ENCODE peak calls at places on chromosome 10, in ten cellular contexts. One of them, this sample, is unnamed.

GRCh38 chr10:98422182-98422581 is 7.2 kb upstream of the PYROXD2 start:
- DNase-seq in pancreas: no peak
- DNase-seq in CD4-positive, CD25-positive, alpha-beta regulatory T cell: no peak
- DNase-seq in A549: no peak
- DNase-seq in right lobe of liver: no peak
- DNase-seq in SJSA1: peak; percentile 30
- DNase-seq in neuronal stem cell: no peak
- DNase-seq in hepatocyte: no peak
- DNase-seq in lower lobe of right lung: no peak
- DNase-seq in breast epithelium: no peak
- DNase-seq in this sample: no peak

GRCh38 chr10:52706347-52707070 is 66.1 kb downstream of the MBL2 start:
- DNase-seq in pancreas: no peak
- DNase-seq in CD4-positive, CD25-positive, alpha-beta regulatory T cell: no peak
- DNase-seq in A549: no peak
- DNase-seq in right lobe of liver: no peak
- DNase-seq in SJSA1: no peak
- DNase-seq in neuronal stem cell: no peak
- DNase-seq in hepatocyte: no peak
- DNase-seq in lower lobe of right lung: no peak
- DNase-seq in breast epithelium: no peak
- DNase-seq in this sample: no peak

GRCh38 chr10:93154531-93154930 is 80.8 kb downstream of the CYP26A1 start:
- DNase-seq in pancreas: no peak
- DNase-seq in CD4-positive, CD25-positive, alpha-beta regulatory T cell: no peak
- DNase-seq in A549: no peak
- DNase-seq in right lobe of liver: no peak
- DNase-seq in SJSA1: no peak
- DNase-seq in neuronal stem cell: no peak
- DNase-seq in hepatocyte: no peak
- DNase-seq in lower lobe of right lung: no peak
- DNase-seq in breast epithelium: no peak
- DNase-seq in this sample: no peak

GRCh38 chr10:29057712-29058426 is 231.0 kb upstream of the LYZL1 start:
- DNase-seq in pancreas: no peak
- DNase-seq in CD4-positive, CD25-positive, alpha-beta regulatory T cell: no peak
- DNase-seq in A549: no peak
- DNase-seq in right lobe of liver: no peak
- DNase-seq in SJSA1: no peak
- DNase-seq in neuronal stem cell: no peak
- DNase-seq in hepatocyte: no peak
- DNase-seq in lower lobe of right lung: no peak
- DNase-seq in breast epithelium: no peak
- DNase-seq in this sample: no peak

GRCh38 chr10:17512341-17513001 is 58.1 kb upstream of the ST8SIA6 start:
- DNase-seq in pancreas: peak; percentile 44
- DNase-seq in CD4-positive, CD25-positive, alpha-beta regulatory T cell: no peak
- DNase-seq in A549: peak; percentile 91
- DNase-seq in right lobe of liver: peak; percentile 44
- DNase-seq in SJSA1: peak; percentile 92
- DNase-seq in neuronal stem cell: no peak
- DNase-seq in hepatocyte: peak; percentile 58
- DNase-seq in lower lobe of right lung: no peak
- DNase-seq in breast epithelium: peak; percentile 23
- DNase-seq in this sample: no peak

GRCh38 chr10:84329094-84329611 is 764 bp downstream of the CCSER2 start:
- DNase-seq in pancreas: no peak
- DNase-seq in CD4-positive, CD25-positive, alpha-beta regulatory T cell: peak; percentile 87
- DNase-seq in A549: peak; percentile 47
- DNase-seq in right lobe of liver: no peak
- DNase-seq in SJSA1: no peak
- DNase-seq in neuronal stem cell: peak; percentile 35
- DNase-seq in hepatocyte: peak; percentile 57
- DNase-seq in lower lobe of right lung: no peak
- DNase-seq in breast epithelium: no peak
- DNase-seq in this sample: peak; percentile 75

GRCh38 chr10:110458583-110458920 is 39.2 kb upstream of the DUSP5 start:
- DNase-seq in pancreas: no peak
- DNase-seq in CD4-positive, CD25-positive, alpha-beta regulatory T cell: no peak
- DNase-seq in A549: no peak
- DNase-seq in right lobe of liver: no peak
- DNase-seq in SJSA1: no peak
- DNase-seq in neuronal stem cell: no peak
- DNase-seq in hepatocyte: no peak
- DNase-seq in lower lobe of right lung: no peak
- DNase-seq in breast epithelium: no peak
- DNase-seq in this sample: peak; percentile 63

GRCh38 chr10:127354992-127355391 is 158.6 kb upstream of the INSYN2A start:
- DNase-seq in pancreas: no peak
- DNase-seq in CD4-positive, CD25-positive, alpha-beta regulatory T cell: no peak
- DNase-seq in A549: no peak
- DNase-seq in right lobe of liver: no peak
- DNase-seq in SJSA1: no peak
- DNase-seq in neuronal stem cell: no peak
- DNase-seq in hepatocyte: no peak
- DNase-seq in lower lobe of right lung: no peak
- DNase-seq in breast epithelium: no peak
- DNase-seq in this sample: no peak

GRCh38 chr10:22503315-22504090 is 158.2 kb downstream of the SPAG6 start:
- DNase-seq in pancreas: no peak
- DNase-seq in CD4-positive, CD25-positive, alpha-beta regulatory T cell: no peak
- DNase-seq in A549: no peak
- DNase-seq in right lobe of liver: no peak
- DNase-seq in SJSA1: no peak
- DNase-seq in neuronal stem cell: no peak
- DNase-seq in hepatocyte: no peak
- DNase-seq in lower lobe of right lung: no peak
- DNase-seq in breast epithelium: no peak
- DNase-seq in this sample: no peak

GRCh38 chr10:70931168-70931805 is 42.9 kb upstream of the PCBD1 start:
- DNase-seq in pancreas: no peak
- DNase-seq in CD4-positive, CD25-positive, alpha-beta regulatory T cell: no peak
- DNase-seq in A549: no peak
- DNase-seq in right lobe of liver: no peak
- DNase-seq in SJSA1: no peak
- DNase-seq in neuronal stem cell: no peak
- DNase-seq in hepatocyte: no peak
- DNase-seq in lower lobe of right lung: no peak
- DNase-seq in breast epithelium: no peak
- DNase-seq in this sample: no peak

GRCh38 chr10:28217848-28218247 is 85.0 kb downstream of the MPP7 start:
- DNase-seq in pancreas: no peak
- DNase-seq in CD4-positive, CD25-positive, alpha-beta regulatory T cell: peak; percentile 27
- DNase-seq in A549: no peak
- DNase-seq in right lobe of liver: no peak
- DNase-seq in SJSA1: no peak
- DNase-seq in neuronal stem cell: no peak
- DNase-seq in hepatocyte: no peak
- DNase-seq in lower lobe of right lung: no peak
- DNase-seq in breast epithelium: no peak
- DNase-seq in this sample: no peak

GRCh38 chr10:22801759-22802158 is 87.4 kb upstream of the PIP4K2A start:
- DNase-seq in pancreas: no peak
- DNase-seq in CD4-positive, CD25-positive, alpha-beta regulatory T cell: no peak
- DNase-seq in A549: no peak
- DNase-seq in right lobe of liver: no peak
- DNase-seq in SJSA1: no peak
- DNase-seq in neuronal stem cell: no peak
- DNase-seq in hepatocyte: no peak
- DNase-seq in lower lobe of right lung: no peak
- DNase-seq in breast epithelium: no peak
- DNase-seq in this sample: no peak

GRCh38 chr10:2968401-2968800 is 98.9 kb upstream of the PFKP start:
- DNase-seq in pancreas: no peak
- DNase-seq in CD4-positive, CD25-positive, alpha-beta regulatory T cell: no peak
- DNase-seq in A549: no peak
- DNase-seq in right lobe of liver: no peak
- DNase-seq in SJSA1: no peak
- DNase-seq in neuronal stem cell: no peak
- DNase-seq in hepatocyte: no peak
- DNase-seq in lower lobe of right lung: no peak
- DNase-seq in breast epithelium: no peak
- DNase-seq in this sample: no peak

GRCh38 chr10:50416181-50416824 is 165.0 kb upstream of the ASAH2 start:
- DNase-seq in pancreas: no peak
- DNase-seq in CD4-positive, CD25-positive, alpha-beta regulatory T cell: no peak
- DNase-seq in A549: peak; percentile 49
- DNase-seq in right lobe of liver: no peak
- DNase-seq in SJSA1: no peak
- DNase-seq in neuronal stem cell: no peak
- DNase-seq in hepatocyte: no peak
- DNase-seq in lower lobe of right lung: no peak
- DNase-seq in breast epithelium: no peak
- DNase-seq in this sample: no peak

GRCh38 chr10:122981066-122981464 is 864 bp downstream of the PSTK start:
- DNase-seq in pancreas: no peak
- DNase-seq in CD4-positive, CD25-positive, alpha-beta regulatory T cell: peak; percentile 38
- DNase-seq in A549: peak; percentile 67
- DNase-seq in right lobe of liver: no peak
- DNase-seq in SJSA1: no peak
- DNase-seq in neuronal stem cell: peak; percentile 8
- DNase-seq in hepatocyte: peak; percentile 46
- DNase-seq in lower lobe of right lung: no peak
- DNase-seq in breast epithelium: no peak
- DNase-seq in this sample: no peak

GRCh38 chr10:48901152-48901705 is 38.4 kb downstream of the LRRC18 start:
- DNase-seq in pancreas: no peak
- DNase-seq in CD4-positive, CD25-positive, alpha-beta regulatory T cell: no peak
- DNase-seq in A549: no peak
- DNase-seq in right lobe of liver: peak; percentile 16
- DNase-seq in SJSA1: no peak
- DNase-seq in neuronal stem cell: no peak
- DNase-seq in hepatocyte: no peak
- DNase-seq in lower lobe of right lung: no peak
- DNase-seq in breast epithelium: no peak
- DNase-seq in this sample: no peak

GRCh38 chr10:127449491-127449890 is 99.6 kb upstream of the NPS start:
- DNase-seq in pancreas: no peak
- DNase-seq in CD4-positive, CD25-positive, alpha-beta regulatory T cell: no peak
- DNase-seq in A549: no peak
- DNase-seq in right lobe of liver: no peak
- DNase-seq in SJSA1: no peak
- DNase-seq in neuronal stem cell: no peak
- DNase-seq in hepatocyte: no peak
- DNase-seq in lower lobe of right lung: no peak
- DNase-seq in breast epithelium: no peak
- DNase-seq in this sample: no peak

GRCh38 chr10:63744060-63744941 is 223.1 kb downstream of the REEP3 start:
- DNase-seq in pancreas: no peak
- DNase-seq in CD4-positive, CD25-positive, alpha-beta regulatory T cell: no peak
- DNase-seq in A549: no peak
- DNase-seq in right lobe of liver: no peak
- DNase-seq in SJSA1: no peak
- DNase-seq in neuronal stem cell: no peak
- DNase-seq in hepatocyte: no peak
- DNase-seq in lower lobe of right lung: no peak
- DNase-seq in breast epithelium: no peak
- DNase-seq in this sample: no peak

GRCh38 chr10:62056219-62056618 is 154.7 kb downstream of the ARID5B start:
- DNase-seq in pancreas: no peak
- DNase-seq in CD4-positive, CD25-positive, alpha-beta regulatory T cell: peak; percentile 49
- DNase-seq in A549: no peak
- DNase-seq in right lobe of liver: no peak
- DNase-seq in SJSA1: no peak
- DNase-seq in neuronal stem cell: no peak
- DNase-seq in hepatocyte: no peak
- DNase-seq in lower lobe of right lung: no peak
- DNase-seq in breast epithelium: no peak
- DNase-seq in this sample: no peak
- H3K4me1 ChIP-seq in pancreas: peaks cover 25% of the 10 kb centered on the region
- H3K4me1 ChIP-seq in CD4-positive, CD25-positive, alpha-beta regulatory T cell: peaks cover 94% of the 10 kb centered on the region
- H3K4me1 ChIP-seq in A549: peaks cover 16% of the 10 kb centered on the region
- H3K4me1 ChIP-seq in right lobe of liver: peaks cover 33% of the 10 kb centered on the region
- H3K4me1 ChIP-seq in SJSA1: peaks cover 43% of the 10 kb centered on the region
- H3K4me1 ChIP-seq in neuronal stem cell: peaks cover 5% of the 10 kb centered on the region
- H3K4me1 ChIP-seq in hepatocyte: peaks cover 57% of the 10 kb centered on the region
- H3K4me1 ChIP-seq in lower lobe of right lung: peaks cover 84% of the 10 kb centered on the region
- H3K4me1 ChIP-seq in breast epithelium: peaks cover 19% of the 10 kb centered on the region
- H3K4me1 ChIP-seq in this sample: peaks cover 83% of the 10 kb centered on the region

DNA sequence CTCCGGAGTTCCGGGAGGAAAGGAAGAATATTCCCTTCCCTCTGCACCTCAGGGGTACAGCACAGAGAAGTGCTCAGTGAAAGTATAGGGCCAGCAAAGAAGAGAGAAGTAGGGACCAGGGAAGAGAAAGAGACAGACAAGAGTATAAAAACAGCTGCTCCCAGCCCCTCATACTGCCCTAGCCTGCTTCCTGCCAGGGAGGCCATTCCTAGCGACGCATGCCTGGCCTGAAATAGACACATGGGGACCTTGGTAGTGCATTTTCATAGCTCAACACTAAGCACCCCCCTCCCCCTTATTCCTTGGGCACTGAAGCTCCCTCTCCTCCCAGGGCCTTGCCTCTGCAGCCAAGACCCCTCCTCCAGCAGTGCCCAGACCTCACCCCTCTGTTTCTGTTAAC is 64.6 kb downstream of the ZMIZ1 start:
- DNase-seq in pancreas: no peak
- DNase-seq in CD4-positive, CD25-positive, alpha-beta regulatory T cell: no peak
- DNase-seq in A549: no peak
- DNase-seq in right lobe of liver: no peak
- DNase-seq in SJSA1: no peak
- DNase-seq in neuronal stem cell: no peak
- DNase-seq in hepatocyte: no peak
- DNase-seq in lower lobe of right lung: no peak
- DNase-seq in breast epithelium: no peak
- DNase-seq in this sample: no peak
- H3K4me1 ChIP-seq in pancreas: peaks cover 30% of the 10 kb centered on the region
- H3K4me1 ChIP-seq in CD4-positive, CD25-positive, alpha-beta regulatory T cell: peaks cover 32% of the 10 kb centered on the region
- H3K4me1 ChIP-seq in A549: peaks cover 91% of the 10 kb centered on the region
- H3K4me1 ChIP-seq in right lobe of liver: peaks cover 19% of the 10 kb centered on the region
- H3K4me1 ChIP-seq in SJSA1: peaks cover 50% of the 10 kb centered on the region
- H3K4me1 ChIP-seq in neuronal stem cell: peaks cover 65% of the 10 kb centered on the region
- H3K4me1 ChIP-seq in hepatocyte: peaks cover 65% of the 10 kb centered on the region
- H3K4me1 ChIP-seq in lower lobe of right lung: peaks cover 81% of the 10 kb centered on the region
- H3K4me1 ChIP-seq in breast epithelium: no peaks in the 10 kb centered on the region
- H3K4me1 ChIP-seq in this sample: peaks cover 100% of the 10 kb centered on the region

DNA sequence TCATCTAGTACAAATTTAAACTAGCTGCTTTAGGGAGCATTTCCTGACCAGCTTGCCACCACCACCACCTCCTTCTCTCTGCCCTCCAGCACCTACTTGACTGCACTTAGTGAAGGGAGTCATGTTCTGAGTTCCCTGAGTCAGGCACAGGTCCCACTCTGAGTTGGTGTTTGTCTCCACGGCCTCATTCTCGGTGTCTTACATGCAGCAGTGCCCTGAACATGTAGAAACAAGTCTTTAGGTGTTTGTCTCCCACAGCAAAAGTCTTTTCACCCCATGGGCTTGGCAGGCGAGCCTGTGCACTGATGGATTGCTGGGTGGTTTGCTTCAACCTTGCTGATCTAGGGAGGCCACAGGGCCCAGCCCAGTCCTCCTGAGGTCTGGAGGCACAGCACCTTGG is 16.9 kb downstream of the TSPAN14 start:
- DNase-seq in pancreas: no peak
- DNase-seq in CD4-positive, CD25-positive, alpha-beta regulatory T cell: no peak
- DNase-seq in A549: no peak
- DNase-seq in right lobe of liver: no peak
- DNase-seq in SJSA1: no peak
- DNase-seq in neuronal stem cell: no peak
- DNase-seq in hepatocyte: no peak
- DNase-seq in lower lobe of right lung: no peak
- DNase-seq in breast epithelium: peak; percentile 59
- DNase-seq in this sample: no peak
- H3K4me1 ChIP-seq in pancreas: peaks cover 12% of the 10 kb centered on the region
- H3K4me1 ChIP-seq in CD4-positive, CD25-positive, alpha-beta regulatory T cell: peaks cover 100% of the 10 kb centered on the region
- H3K4me1 ChIP-seq in A549: peaks cover 93% of the 10 kb centered on the region
- H3K4me1 ChIP-seq in right lobe of liver: peaks cover 45% of the 10 kb centered on the region
- H3K4me1 ChIP-seq in SJSA1: peaks cover 92% of the 10 kb centered on the region
- H3K4me1 ChIP-seq in neuronal stem cell: peaks cover 36% of the 10 kb centered on the region
- H3K4me1 ChIP-seq in hepatocyte: peaks cover 54% of the 10 kb centered on the region
- H3K4me1 ChIP-seq in lower lobe of right lung: peaks cover 100% of the 10 kb centered on the region
- H3K4me1 ChIP-seq in breast epithelium: peaks cover 48% of the 10 kb centered on the region
- H3K4me1 ChIP-seq in this sample: peaks cover 100% of the 10 kb centered on the region

GRCh38 chr10:132562916-132563456 is 25.4 kb downstream of the INPP5A start:
- DNase-seq in pancreas: no peak
- DNase-seq in CD4-positive, CD25-positive, alpha-beta regulatory T cell: no peak
- DNase-seq in A549: no peak
- DNase-seq in right lobe of liver: no peak
- DNase-seq in SJSA1: no peak
- DNase-seq in neuronal stem cell: no peak
- DNase-seq in hepatocyte: no peak
- DNase-seq in lower lobe of right lung: no peak
- DNase-seq in breast epithelium: no peak
- DNase-seq in this sample: peak; percentile 72
- H3K4me1 ChIP-seq in pancreas: no peaks in the 10 kb centered on the region
- H3K4me1 ChIP-seq in CD4-positive, CD25-positive, alpha-beta regulatory T cell: no peaks in the 10 kb centered on the region
- H3K4me1 ChIP-seq in A549: no peaks in the 10 kb centered on the region
- H3K4me1 ChIP-seq in right lobe of liver: no peaks in the 10 kb centered on the region
- H3K4me1 ChIP-seq in SJSA1: peaks cover 6% of the 10 kb centered on the region
- H3K4me1 ChIP-seq in neuronal stem cell: no peaks in the 10 kb centered on the region
- H3K4me1 ChIP-seq in hepatocyte: peaks cover 6% of the 10 kb centered on the region
- H3K4me1 ChIP-seq in lower lobe of right lung: peaks cover 12% of the 10 kb centered on the region
- H3K4me1 ChIP-seq in breast epithelium: no peaks in the 10 kb centered on the region
- H3K4me1 ChIP-seq in this sample: peaks cover 26% of the 10 kb centered on the region